ENCODE peak calls at places on chromosomes 6 and 20, in five cellular contexts. L is progenitor cell of endocrine pancreas, S is bronchial epithelial cell, I is uterus, C is GM12878. B is an unnamed sample.

GRCh38 chr20:9476174-9476573 is 38.2 kb upstream of the LAMP5 start:
- DNase-seq in S (no peak), C (no peak), I (no peak), L (no peak), B (no peak)

GRCh38 chr6:44399991-44400390 is 12.5 kb downstream of the CDC5L start:
- DNase-seq in C (no peak), L (no peak), I (no peak), S (no peak), B (no peak)

GRCh38 chr20:10679269-10679668 is 5.5 kb upstream of the JAG1 start:
- DNase-seq in L (no peak), I (no peak), C (no peak), S (peak), B (no peak)

GRCh38 chr6:73514746-73515110 is 6.1 kb downstream of the EEF1A1 start:
- DNase-seq in I (no peak), L (no peak), C (no peak), S (no peak), B (no peak)

GRCh38 chr20:49575551-49576060 is 7.7 kb upstream of the PTGIS start:
- DNase-seq in C (no peak), L (no peak), S (no peak), I (peak), B (no peak)

GRCh38 chr20:52268184-52268583 is 76.6 kb upstream of the ZFP64 start:
- DNase-seq in L (no peak), S (peak), I (no peak), C (no peak), B (no peak)

GRCh38 chr6:166307082-166307980 is 861 bp downstream of the PRR18 start:
- DNase-seq in I (no peak), S (no peak), C (no peak), L (peak), B (no peak)

GRCh38 chr6:35544748-35545361 is 32.2 kb upstream of the TULP1 start:
- DNase-seq in S (peak), C (no peak), L (no peak), I (no peak), B (no peak)

GRCh38 chr6:46287681-46288080 is 116.9 kb upstream of the ENPP5 start:
- DNase-seq in I (no peak), C (no peak), S (no peak), L (no peak), B (no peak)

GRCh38 chr6:127520061-127520460 is 926 bp upstream of the MTCL3 start:
- DNase-seq in S (no peak), I (no peak), L (no peak), C (no peak), B (no peak)

GRCh38 chr20:24836041-24836533 is 113.0 kb upstream of the CST7 start:
- DNase-seq in S (no peak), I (no peak), C (no peak), L (no peak), B (no peak)

GRCh38 chr20:50655325-50655880 is 35.9 kb downstream of the RIPOR3 start:
- DNase-seq in S (no peak), L (no peak), I (peak), C (no peak), B (peak)

GRCh38 chr6:150076196-150076893 is 7.4 kb upstream of the ULBP3 start:
- DNase-seq in S (no peak), L (no peak), I (no peak), C (no peak), B (no peak)

GRCh38 chr6:135938588-135939215 is 87.2 kb downstream of the PDE7B start:
- DNase-seq in I (peak), C (no peak), S (peak), L (no peak), B (no peak)

GRCh38 chr20:46666818-46667515 is 15.7 kb upstream of the SLC13A3 start:
- DNase-seq in I (no peak), C (no peak), S (peak), L (no peak), B (no peak)

GRCh38 chr6:101413773-101414172 is 20.3 kb downstream of the GRIK2 start:
- DNase-seq in C (no peak), I (no peak), S (no peak), L (no peak), B (no peak)

GRCh38 chr6:29559524-29560287 is at the start of gene UBD:
- DNase-seq in S (no peak), L (no peak), C (peak), I (no peak), B (no peak)

GRCh38 chr6:147531321-147531720 is 22.8 kb downstream of the SAMD5 start:
- DNase-seq in C (no peak), I (no peak), S (no peak), L (no peak), B (no peak)

GRCh38 chr20:5065489-5066383 is 54.0 kb downstream of the PCNA start:
- DNase-seq in L (no peak), I (peak), S (peak), C (no peak), B (peak)

DNA sequence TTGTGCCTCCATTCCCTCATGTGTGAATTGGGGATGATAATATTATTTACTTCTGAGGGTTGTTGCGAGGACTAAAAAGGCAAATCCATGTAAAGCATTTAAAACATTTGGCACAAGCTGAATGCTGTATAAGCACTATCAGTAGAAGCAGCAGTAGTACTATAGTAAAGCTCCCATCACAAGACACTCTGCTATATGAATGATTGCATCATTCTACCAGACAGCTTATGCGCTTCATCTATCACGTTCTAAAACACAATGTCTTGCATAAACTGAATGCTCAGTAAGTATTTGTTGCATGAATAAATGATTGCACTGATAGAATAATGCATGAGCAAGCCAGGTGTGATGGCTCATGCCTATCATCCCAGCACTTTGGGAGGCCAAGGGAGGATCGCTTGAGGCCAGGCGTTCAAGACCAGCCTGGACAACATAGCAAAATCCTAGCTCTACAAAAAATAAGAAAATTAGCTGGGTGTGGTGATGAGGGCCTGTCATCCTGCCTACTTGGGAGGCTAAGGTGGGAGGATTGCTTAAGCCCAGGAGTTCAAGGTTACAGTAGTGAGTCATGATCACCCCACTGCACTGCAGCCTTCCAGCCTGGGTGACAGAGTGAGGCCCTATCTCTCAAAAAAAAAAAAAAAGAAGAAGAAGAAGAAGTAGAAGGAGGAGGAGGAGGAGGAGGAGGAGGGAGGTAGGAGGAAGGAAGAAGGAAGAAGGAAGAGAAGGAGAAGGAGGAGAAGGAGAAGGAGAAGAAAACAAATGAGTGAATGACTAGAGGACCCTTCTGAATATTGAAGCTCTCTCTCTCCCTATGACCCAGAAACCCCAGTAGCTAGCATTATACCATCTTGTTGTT is 50.0 kb upstream of the FOXO3 start:
- DNase-seq in C (no peak), I (no peak), L (no peak), S (no peak), B (no peak)
- TF ChIP-seq CTCF in C (no peak), I (no peak), L (no peak), S (no peak), B (no peak)

DNA sequence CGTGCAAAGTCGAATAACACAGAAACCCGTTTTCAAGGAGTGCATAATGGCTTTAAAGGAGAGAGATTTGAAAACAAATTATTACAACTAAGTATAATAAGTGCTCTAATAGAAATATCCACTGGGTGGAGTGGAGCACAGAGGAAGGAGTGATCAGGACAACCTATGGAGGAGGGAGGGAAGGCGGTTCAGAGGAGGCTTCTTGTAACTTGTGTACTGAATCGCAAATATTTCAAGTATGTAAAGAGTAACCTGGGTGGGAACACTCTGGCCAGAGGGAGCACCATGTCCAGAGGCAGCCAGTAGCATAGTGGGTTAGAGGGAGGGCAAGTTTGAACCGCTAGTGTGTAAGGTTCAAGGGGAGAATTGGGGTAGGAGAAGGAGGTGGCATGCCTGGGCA is 21.6 kb upstream of the TNFAIP3 start:
- DNase-seq in L (no peak), C (no peak), I (no peak), S (peak), B (no peak)
- TF ChIP-seq CTCF in L (no peak), C (no peak), I (no peak), S (peak), B (no peak)

DNA sequence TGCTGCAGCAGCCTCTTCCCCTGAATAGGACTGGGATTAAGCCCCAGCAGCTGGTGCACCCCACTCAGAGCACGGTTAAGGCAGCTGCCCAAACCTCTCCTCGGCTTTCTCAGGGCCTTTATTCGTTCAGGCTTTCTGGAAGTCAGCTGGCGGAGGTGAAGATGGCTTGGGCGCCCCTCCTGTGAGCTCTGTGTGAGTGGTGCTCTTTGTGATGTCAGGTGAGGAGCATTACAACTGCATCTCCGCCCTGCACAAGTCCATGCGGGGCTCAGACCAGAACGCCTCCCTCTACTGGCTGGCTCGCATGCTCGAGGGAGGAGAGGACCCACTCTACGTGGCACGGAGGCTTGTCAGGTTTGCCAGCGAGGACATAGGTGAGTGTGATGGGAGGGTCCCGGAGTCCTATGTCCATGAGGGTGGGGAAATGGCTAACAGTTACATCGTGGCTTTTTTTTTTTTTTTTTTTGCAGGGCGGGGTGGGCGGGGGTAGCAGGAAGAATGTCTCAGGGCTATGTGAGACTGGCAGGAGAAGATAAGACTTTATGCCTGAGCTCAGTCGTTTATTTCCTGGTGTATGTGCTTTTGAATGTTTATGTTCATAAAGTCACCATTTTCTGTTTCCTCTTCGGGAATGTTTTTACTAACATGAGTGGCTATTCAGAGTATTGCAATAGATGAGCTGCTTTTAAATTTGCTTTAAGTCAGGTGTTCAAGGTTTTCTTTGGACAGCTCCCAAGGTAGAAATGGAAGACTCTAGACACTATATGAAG is 18.2 kb downstream of the WRNIP1 start:
- DNase-seq in L (no peak), S (no peak), I (no peak), C (no peak), B (no peak)
- TF ChIP-seq CTCF in L (no peak), S (peak), I (no peak), C (no peak), B (no peak)

DNA sequence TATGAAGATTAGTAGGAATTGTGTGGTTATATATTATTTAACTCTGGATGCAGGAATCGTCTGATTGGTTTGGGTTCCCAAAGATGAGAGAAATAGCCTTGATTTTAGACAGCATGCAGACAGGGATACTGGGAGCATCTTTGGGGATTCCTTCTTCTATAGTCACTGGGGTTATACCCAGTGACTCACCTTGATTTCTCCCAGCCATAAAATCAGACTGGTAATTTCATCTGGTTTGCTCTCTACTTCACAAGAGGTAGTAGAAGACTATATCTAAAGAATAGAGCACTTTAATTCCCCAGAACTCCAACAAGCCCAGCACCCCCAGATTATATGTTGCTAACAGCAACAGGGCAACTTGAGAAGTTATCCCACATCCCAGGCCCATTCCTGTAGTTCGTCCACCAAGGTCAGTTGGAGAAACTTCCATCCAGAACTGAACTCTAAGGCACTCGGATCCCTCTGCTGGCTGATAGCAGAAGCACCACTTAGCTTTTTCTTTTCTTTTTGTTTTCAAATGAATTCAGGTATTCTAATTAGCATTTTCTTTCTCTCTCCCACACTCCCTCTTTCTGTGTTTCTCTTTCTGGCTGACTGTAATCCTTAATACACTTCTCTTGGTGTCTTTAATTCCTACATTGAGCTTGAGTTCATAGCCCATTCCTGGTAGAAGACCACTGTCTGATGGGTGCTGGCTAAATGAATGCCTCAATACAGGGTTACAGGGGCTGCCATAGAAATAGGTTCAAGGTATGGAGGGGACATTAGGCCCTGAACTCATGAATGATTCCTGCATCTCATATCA is 20.4 kb upstream of the EFHC1 start:
- DNase-seq in S (peak), L (no peak), I (no peak), C (no peak), B (no peak)
- TF ChIP-seq CTCF in S (peak), L (peak), I (peak), C (peak), B (no peak)

GRCh38 chr6:134816300-134816699 is 133.6 kb downstream of the ALDH8A1 start:
- DNase-seq in I (no peak), C (no peak), L (no peak), S (no peak), B (no peak)

GRCh38 chr6:134816780-134817179 is 133.1 kb downstream of the ALDH8A1 start:
- DNase-seq in C (no peak), L (no peak), I (no peak), S (no peak), B (no peak)

GRCh38 chr6:134819858-134820495 is 129.9 kb downstream of the ALDH8A1 start:
- DNase-seq in I (no peak), C (no peak), L (no peak), S (no peak), B (no peak)

GRCh38 chr6:134819236-134819635 is 130.7 kb downstream of the ALDH8A1 start:
- DNase-seq in S (no peak), I (no peak), L (no peak), C (no peak), B (no peak)

GRCh38 chr6:134817448-134817847 is 132.5 kb downstream of the ALDH8A1 start:
- DNase-seq in S (no peak), L (no peak), C (no peak), I (no peak), B (no peak)
- TF ChIP-seq CTCF in S (no peak), L (no peak), C (no peak), I (no peak), B (no peak)

GRCh38 chr6:125746731-125747588 is 2.5 kb upstream of the HEY2 start:
- DNase-seq in L (no peak), I (peak), C (no peak), S (peak), B (no peak)
- TF ChIP-seq CTCF in L (no peak), I (no peak), C (no peak), S (no peak), B (no peak)

B was measured in lower leg skin.